ENCODE peak calls at places on chromosome 5, in four cellular contexts. G is HepG2, M is K562, U is GM12878. F is an unnamed sample.

GRCh38 chr5:181234455-181235306 is 9.0 kb downstream of the RACK1 start:
- DNase-seq in U (no peak), G (no peak), M (no peak), F (no peak)

GRCh38 chr5:168889039-168889438 is 309.9 kb upstream of the PANK3 start:
- DNase-seq in U (no peak), M (no peak), G (no peak), F (no peak)

GRCh38 chr5:126446498-126447224 is 23.5 kb downstream of the GRAMD2B start:
- DNase-seq in G (no peak), M (no peak), U (no peak), F (no peak)

GRCh38 chr5:169548315-169548714 is 35.3 kb upstream of the SPDL1 start:
- DNase-seq in M (no peak), G (peak), U (no peak), F (peak)

GRCh38 chr5:136279314-136279713 is 86.0 kb downstream of the TRPC7 start:
- DNase-seq in U (no peak), M (no peak), G (no peak), F (no peak)

GRCh38 chr5:100827481-100827889 is 75.6 kb downstream of the ST8SIA4 start:
- DNase-seq in G (no peak), M (no peak), U (no peak), F (no peak)

GRCh38 chr5:94863951-94864350 is 245.5 kb downstream of the SLF1 start:
- DNase-seq in U (no peak), M (no peak), G (no peak), F (no peak)

GRCh38 chr5:164319161-164319560 is 813.7 kb downstream of the MAT2B start:
- DNase-seq in M (no peak), U (no peak), G (no peak), F (no peak)

GRCh38 chr5:71528206-71528605 is 58.9 kb upstream of the MCCC2 start:
- DNase-seq in G (no peak), U (no peak), M (no peak), F (no peak)

GRCh38 chr5:107869459-107870115 is 198.8 kb upstream of the EFNA5 start:
- DNase-seq in U (no peak), M (no peak), G (no peak), F (no peak)

GRCh38 chr5:127804886-127805426 is 101.8 kb downstream of the CCDC192 start:
- DNase-seq in U (no peak), G (no peak), M (no peak), F (no peak)

GRCh38 chr5:14268738-14269137 is 125.6 kb downstream of the TRIO start:
- DNase-seq in G (no peak), M (no peak), U (no peak), F (no peak)

GRCh38 chr5:72508241-72509170 is 1.3 kb upstream of the ZNF366 start:
- DNase-seq in U (peak), M (no peak), G (no peak), F (no peak)

GRCh38 chr5:127355342-127355741 is 64.7 kb downstream of the MEGF10 start:
- DNase-seq in G (no peak), U (no peak), M (no peak), F (no peak)

GRCh38 chr5:149837680-149838269 is 106.8 kb downstream of the PDE6A start:
- DNase-seq in M (peak), G (peak), U (no peak), F (peak)

GRCh38 chr5:125198270-125198974 is 452.0 kb upstream of the ZNF608 start:
- DNase-seq in U (no peak), G (no peak), M (no peak), F (peak)

GRCh38 chr5:60597570-60597969 is 102.4 kb downstream of the DEPDC1B start:
- DNase-seq in G (no peak), M (no peak), U (peak), F (no peak)

GRCh38 chr5:121158433-121158832 is 693.2 kb upstream of the FTMT start:
- DNase-seq in G (no peak), M (no peak), U (no peak), F (no peak)

GRCh38 chr5:173496129-173496882 is 120.1 kb downstream of the BOD1 start:
- DNase-seq in U (no peak), M (no peak), G (no peak), F (no peak)

GRCh38 chr5:133780619-133781280 is 168.4 kb upstream of the FSTL4 start:
- DNase-seq in U (no peak), G (no peak), M (no peak), F (no peak)

GRCh38 chr5:110751902-110752762 is 13.3 kb downstream of the SLC25A46 start:
- DNase-seq in G (no peak), M (no peak), U (peak), F (no peak)

GRCh38 chr5:71533614-71534013 is 53.5 kb upstream of the MCCC2 start:
- DNase-seq in M (no peak), G (no peak), U (peak), F (no peak)

GRCh38 chr5:100776244-100776643 is 126.8 kb downstream of the ST8SIA4 start:
- DNase-seq in U (no peak), M (no peak), G (no peak), F (no peak)

GRCh38 chr5:9348296-9348996 is 197.4 kb downstream of the SEMA5A start:
- DNase-seq in G (no peak), U (no peak), M (no peak), F (no peak)

GRCh38 chr5:15391648-15392392 is 108.2 kb upstream of the FBXL7 start:
- DNase-seq in M (no peak), U (no peak), G (no peak), F (no peak)

GRCh38 chr5:40555886-40556285 is 123.8 kb upstream of the PTGER4 start:
- DNase-seq in U (no peak), M (no peak), G (no peak), F (no peak)

GRCh38 chr5:57302164-57302563 is 128.3 kb downstream of the GPBP1 start:
- DNase-seq in U (peak), G (peak), M (no peak), F (no peak)

GRCh38 chr5:40958811-40959210 is 49.5 kb downstream of the C7 start:
- DNase-seq in G (no peak), U (no peak), M (no peak), F (no peak)

GRCh38 chr5:154465169-154465568 is 12.9 kb downstream of the HAND1 start:
- DNase-seq in M (no peak), U (no peak), G (peak), F (no peak)

GRCh38 chr5:72178910-72179815 is 71.9 kb downstream of the MAP1B start:
- DNase-seq in U (no peak), G (no peak), M (no peak), F (no peak)

GRCh38 chr5:10789021-10789420 is 28.0 kb upstream of the DAP start:
- DNase-seq in G (no peak), M (no peak), U (no peak), F (no peak)

GRCh38 chr5:67643531-67643930 is 446.9 kb upstream of the CD180 start:
- DNase-seq in U (no peak), G (no peak), M (no peak), F (no peak)

GRCh38 chr5:67644221-67644920 is 447.8 kb upstream of the CD180 start:
- DNase-seq in M (no peak), G (no peak), U (no peak), F (no peak)

GRCh38 chr5:67652212-67652611 is 455.6 kb upstream of the CD180 start:
- DNase-seq in U (peak), M (no peak), G (no peak), F (no peak)

GRCh38 chr5:67647772-67648171 is 451.2 kb upstream of the CD180 start:
- DNase-seq in M (no peak), G (no peak), U (no peak), F (no peak)

DNA sequence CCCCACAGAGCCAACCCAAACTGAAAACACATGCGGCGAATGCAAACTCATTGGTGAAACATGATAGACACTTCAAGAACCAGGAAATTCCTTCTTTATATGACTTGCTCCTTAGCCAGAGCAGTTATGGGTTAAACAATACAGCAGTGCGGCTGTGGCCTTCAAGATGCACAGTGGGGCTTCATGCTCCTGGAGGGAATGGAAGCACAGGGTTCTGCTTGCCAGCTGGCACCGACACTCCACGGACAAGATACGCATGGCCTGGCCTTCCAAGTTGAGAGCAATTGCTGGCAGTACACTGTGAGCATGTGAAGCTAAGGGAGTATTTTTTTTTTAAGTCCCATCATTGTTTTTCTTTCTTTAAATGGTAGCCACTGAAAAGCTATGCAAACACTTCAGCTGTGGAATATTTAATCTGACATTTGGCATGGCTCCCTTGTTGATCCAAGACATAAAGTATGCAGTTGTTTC is 451.6 kb upstream of the CD180 start:
- DNase-seq in M (no peak), U (no peak), G (no peak), F (no peak)
- TF ChIP-seq TARDBP in M (no peak), U (no peak), G (no peak), F (no peak)

GRCh38 chr5:156402387-156402921 is 75.5 kb downstream of the SGCD start:
- DNase-seq in G (no peak), U (peak), M (no peak), F (no peak)
- TF ChIP-seq TARDBP in G (no peak), U (no peak), M (no peak), F (no peak)

GRCh38 chr5:12367973-12368372 is 463.7 kb upstream of the CTNND2 start:
- DNase-seq in U (no peak), M (no peak), G (no peak), F (no peak)
- TF ChIP-seq TARDBP in U (no peak), M (no peak), G (no peak), F (no peak)

GRCh38 chr5:59593608-59594007 is 299.9 kb downstream of the PDE4D start:
- DNase-seq in M (no peak), U (no peak), G (no peak), F (no peak)

GRCh38 chr5:59598547-59598874 is 295.0 kb downstream of the PDE4D start:
- DNase-seq in M (no peak), G (no peak), U (no peak), F (no peak)

GRCh38 chr5:59599729-59600128 is 293.8 kb downstream of the PDE4D start:
- DNase-seq in M (no peak), U (no peak), G (no peak), F (no peak)

GRCh38 chr5:59597690-59598546 is 295.6 kb downstream of the PDE4D start:
- DNase-seq in M (no peak), G (no peak), U (no peak), F (no peak)

GRCh38 chr5:59596586-59597348 is 296.8 kb downstream of the PDE4D start:
- DNase-seq in M (no peak), U (no peak), G (no peak), F (no peak)
- TF ChIP-seq TARDBP in M (no peak), U (no peak), G (no peak), F (no peak)

GRCh38 chr5:178305801-178306200 is 73.2 kb upstream of the PHYKPL start:
- DNase-seq in M (no peak), G (no peak), U (no peak), F (no peak)

GRCh38 chr5:178307266-178308045 is 74.9 kb upstream of the PHYKPL start:
- DNase-seq in M (no peak), U (no peak), G (no peak), F (no peak)

GRCh38 chr5:178306430-178307225 is 74.0 kb upstream of the PHYKPL start:
- DNase-seq in U (no peak), G (no peak), M (no peak), F (no peak)

GRCh38 chr5:178304016-178304415 is 71.4 kb upstream of the PHYKPL start:
- DNase-seq in M (no peak), U (no peak), G (no peak), F (no peak)

DNA sequence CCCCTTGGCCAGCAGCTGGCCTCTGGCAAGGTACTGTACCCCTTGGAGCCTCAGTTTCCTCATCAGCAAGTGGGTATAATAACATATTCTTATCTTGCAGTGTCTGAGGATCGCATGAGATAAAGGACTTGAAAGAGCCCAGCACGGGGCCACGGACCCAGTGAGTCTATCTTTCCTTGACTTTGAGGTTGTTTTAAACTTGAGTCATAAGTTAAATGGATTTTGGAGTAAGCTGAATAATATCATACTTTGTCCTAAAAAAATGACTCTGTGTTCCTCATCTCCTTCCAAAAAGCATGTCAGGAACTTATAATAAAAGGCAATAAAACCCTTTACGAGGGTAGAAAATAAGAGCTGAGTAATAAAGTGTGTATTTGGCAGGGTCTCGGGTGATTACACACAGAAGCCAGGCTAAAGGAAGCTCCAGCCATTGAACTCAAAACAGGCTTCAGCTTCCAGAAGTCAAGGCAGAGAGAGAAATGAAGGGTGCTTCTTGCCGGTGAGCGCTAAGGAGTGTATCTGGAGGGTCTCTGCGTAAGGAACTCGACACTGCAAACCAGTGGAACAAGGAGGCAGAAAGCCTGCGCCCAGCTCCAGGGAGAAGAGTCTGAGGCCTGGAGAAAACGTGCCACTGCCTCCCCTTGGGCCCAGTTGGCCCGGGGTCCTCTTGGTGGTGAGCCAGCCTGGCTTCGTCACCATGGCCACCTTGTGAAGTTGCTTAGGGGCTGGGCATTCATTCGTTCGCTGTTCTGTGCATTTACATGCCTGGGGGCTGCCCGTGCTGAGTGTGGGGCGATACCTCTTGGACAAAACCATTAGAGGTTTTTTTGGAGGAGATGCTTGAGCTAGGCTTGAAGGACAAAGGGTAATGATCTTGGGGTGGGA is 72.4 kb upstream of the PHYKPL start:
- DNase-seq in U (no peak), M (no peak), G (no peak), F (no peak)
- TF ChIP-seq TARDBP in U (no peak), M (no peak), G (no peak), F (no peak)

GRCh38 chr5:80754900-80755299 is 100.1 kb upstream of the DHFR start:
- DNase-seq in U (peak), G (no peak), M (no peak), F (no peak)
- TF ChIP-seq TARDBP in U (no peak), G (no peak), M (no peak), F (no peak)

DNA sequence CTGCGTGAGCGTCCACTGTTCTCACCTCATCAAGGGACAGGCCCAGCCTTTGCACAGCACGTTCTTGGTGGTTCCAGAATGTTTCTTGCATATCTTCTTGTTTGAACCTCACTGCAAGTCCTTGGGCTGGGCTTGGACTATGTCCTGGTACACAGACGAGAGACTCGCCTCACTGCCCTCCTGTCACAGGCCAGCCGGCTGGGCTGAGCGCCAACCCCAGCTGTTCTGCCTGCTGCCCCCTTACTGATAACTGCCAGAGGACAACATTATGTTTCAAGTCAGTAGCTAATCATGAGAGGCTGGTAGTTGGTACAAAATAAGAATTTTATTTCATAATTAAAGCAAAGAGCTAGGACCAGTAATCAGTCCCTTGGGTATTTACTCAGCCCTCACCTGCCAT is 52.8 kb upstream of the LRRTM2 start:
- DNase-seq in U (no peak), G (peak), M (no peak), F (no peak)
- TF ChIP-seq TARDBP in U (no peak), G (no peak), M (no peak), F (no peak)

GRCh38 chr5:8013951-8014844 is 145.2 kb downstream of the MTRR start:
- DNase-seq in M (no peak), G (no peak), U (no peak), F (no peak)

GRCh38 chr5:8020861-8021514 is 152.0 kb downstream of the MTRR start:
- DNase-seq in M (no peak), U (no peak), G (no peak), F (no peak)

DNA sequence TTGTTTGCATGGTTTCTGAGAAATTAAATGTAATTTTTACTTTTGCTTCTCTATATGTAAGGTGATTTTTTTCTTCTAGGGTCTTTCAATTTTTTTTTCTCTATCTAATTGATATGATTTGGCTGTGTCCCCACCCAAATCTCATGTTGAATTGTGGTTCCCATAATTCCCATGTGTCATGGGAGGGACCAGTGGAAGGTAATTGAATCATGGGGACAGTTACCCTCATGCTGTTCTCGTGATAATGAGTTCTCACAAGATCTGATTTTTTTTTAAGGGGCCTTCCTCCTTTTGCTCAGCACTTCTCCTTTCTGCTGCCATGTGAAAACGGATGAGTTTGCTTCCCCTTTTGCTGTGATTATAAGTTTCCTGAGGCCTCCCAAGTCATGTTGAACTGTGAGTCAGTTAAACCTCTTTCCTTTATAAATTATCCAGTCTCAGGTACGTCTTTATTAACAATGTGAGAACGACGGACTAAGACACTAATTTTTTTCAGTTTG is 150.8 kb downstream of the MTRR start:
- DNase-seq in M (no peak), G (no peak), U (peak), F (no peak)
- TF ChIP-seq TARDBP in M (no peak), G (no peak), U (no peak), F (no peak)